ENCODE peak calls at places on chromosomes 6 and 20, in five cellular contexts. B is amniotic stem cell, W is H7, R is thoracic aorta, C is HEK293T. U is an unnamed sample.

GRCh38 chr6:4667591-4667990 is 108.6 kb upstream of the CDYL start:
- DNase-seq in B (no peak), W (no peak), R (no peak), C (no peak), U (no peak)

GRCh38 chr6:51396583-51396982 is 577.9 kb downstream of the TFAP2B start:
- DNase-seq in B (no peak), W (no peak), R (no peak), C (no peak), U (no peak)

GRCh38 chr20:420721-421574 is 12.8 kb downstream of the RBCK1 start:
- DNase-seq in B (no peak), W (peak), R (no peak), C (peak), U (no peak)

GRCh38 chr6:161189891-161190290 is 84.0 kb downstream of the AGPAT4 start:
- DNase-seq in B (no peak), W (no peak), R (no peak), C (no peak), U (no peak)

GRCh38 chr6:126513198-126513597 is 173.3 kb downstream of the CENPW start:
- DNase-seq in B (no peak), W (no peak), R (no peak), C (no peak), U (no peak)

GRCh38 chr6:167719920-167720319 is 106.8 kb upstream of the AFDN start:
- DNase-seq in B (no peak), W (peak), R (no peak), C (no peak), U (no peak)

GRCh38 chr6:135600931-135601330 is 103.4 kb upstream of the AHI1 start:
- DNase-seq in B (no peak), W (no peak), R (no peak), C (no peak), U (no peak)

GRCh38 chr6:5723905-5724691 is 282.6 kb downstream of the NRN1 start:
- DNase-seq in B (no peak), W (peak), R (no peak), C (no peak), U (no peak)

GRCh38 chr6:166737231-166737630 is 110.2 kb upstream of the RPS6KA2 start:
- DNase-seq in B (no peak), W (no peak), R (no peak), C (no peak), U (no peak)

GRCh38 chr20:36183155-36183944 is 28.8 kb downstream of the EPB41L1 start:
- DNase-seq in B (no peak), W (no peak), R (no peak), C (no peak), U (no peak)

GRCh38 chr6:139500977-139501376 is 126.5 kb upstream of the CITED2 start:
- DNase-seq in B (no peak), W (no peak), R (no peak), C (no peak), U (no peak)

GRCh38 chr6:11921017-11921438 is 91.1 kb upstream of the HIVEP1 start:
- DNase-seq in B (peak), W (peak), R (peak), C (peak), U (peak)

GRCh38 chr6:79079425-79080130 is 1.5 kb upstream of the PHIP start:
- DNase-seq in B (no peak), W (peak), R (no peak), C (no peak), U (peak)

GRCh38 chr20:51541189-51542032 is 1.1 kb downstream of the NFATC2 start:
- DNase-seq in B (no peak), W (peak), R (peak), C (peak), U (peak)

GRCh38 chr6:28161410-28162079 is 19.9 kb downstream of the ZKSCAN8 start:
- DNase-seq in B (peak), W (peak), R (no peak), C (peak), U (peak)

GRCh38 chr6:157714153-157714490 is 108.9 kb upstream of the SNX9 start:
- DNase-seq in B (peak), W (no peak), R (no peak), C (no peak), U (peak)

GRCh38 chr20:58625585-58625984 is 25.5 kb upstream of the STX16 start:
- DNase-seq in B (no peak), W (no peak), R (no peak), C (no peak), U (no peak)

GRCh38 chr20:9515761-9516657 is 1.6 kb downstream of the LAMP5 start:
- DNase-seq in B (no peak), W (peak), R (no peak), C (no peak), U (no peak)

GRCh38 chr6:31270788-31271640 is 878 bp downstream of the HLA-C start:
- DNase-seq in B (no peak), W (peak), R (no peak), C (peak), U (peak)

GRCh38 chr6:92496527-92496926 is 922.8 kb downstream of the EPHA7 start:
- DNase-seq in B (no peak), W (peak), R (no peak), C (no peak), U (no peak)

GRCh38 chr6:132300323-132300949 is 100.8 kb downstream of the MOXD1 start:
- DNase-seq in B (peak), W (peak), R (no peak), C (peak), U (peak)

GRCh38 chr6:51398793-51399192 is 580.1 kb downstream of the TFAP2B start:
- DNase-seq in B (no peak), W (no peak), R (no peak), C (peak), U (no peak)

GRCh38 chr6:41757931-41758640 is 10.9 kb upstream of the PGC start:
- DNase-seq in B (no peak), W (no peak), R (no peak), C (no peak), U (no peak)

GRCh38 chr20:14536738-14537137 is 199.3 kb upstream of the FLRT3 start:
- DNase-seq in B (no peak), W (no peak), R (no peak), C (no peak), U (peak)

GRCh38 chr6:168361766-168362165 is 42.2 kb upstream of the DACT2 start:
- DNase-seq in B (no peak), W (no peak), R (no peak), C (no peak), U (no peak)

GRCh38 chr20:33532753-33533459 is 43.0 kb downstream of the CBFA2T2 start:
- DNase-seq in B (no peak), W (no peak), R (no peak), C (no peak), U (peak)

GRCh38 chr6:154614101-154614500 is 103.6 kb upstream of the CNKSR3 start:
- DNase-seq in B (no peak), W (no peak), R (no peak), C (no peak), U (peak)

GRCh38 chr6:7742214-7742613 is 16.3 kb downstream of the BMP6 start:
- DNase-seq in B (no peak), W (no peak), R (no peak), C (no peak), U (no peak)